ENCODE peak calls at places on chromosomes 1 and 21, in nine cellular contexts. C is CD8-positive, alpha-beta T cell; H is cardiac muscle cell; W is heart left ventricle; Y is left lung; T is CD8-positive, alpha-beta memory T cell; P is fibroblast of lung; N is ovary; O is hepatocyte. Z is an unnamed sample.

GRCh38 chr21:36384885-36385232 is 333 bp upstream of the CHAF1B start:
- DNase-seq in C (no peak), H (no peak), W (no peak), Y (no peak), T (no peak), P (no peak), N (no peak), O (no peak), Z (no peak)

GRCh38 chr1:61047061-61047460 is 35.3 kb upstream of the NFIA start:
- DNase-seq in C (no peak), H (no peak), W (no peak), Y (no peak), T (no peak), P (no peak), N (no peak), O (no peak), Z (no peak)

GRCh38 chr1:37945743-37946702 is 830 bp downstream of the INPP5B start:
- DNase-seq in C (no peak), H (peak; percentile 98), W (peak; percentile 84), Y (peak; percentile 71), T (no peak), P (peak; percentile 85), N (peak; percentile 88), O (peak; percentile 87), Z (no peak)

GRCh38 chr1:198465201-198466144 is 75.0 kb downstream of the ATP6V1G3 start:
- DNase-seq in C (no peak), H (peak; percentile 74), W (no peak), Y (no peak), T (no peak), P (peak; percentile 64), N (no peak), O (peak; percentile 56), Z (no peak)

GRCh38 chr1:67749263-67749843 is 64.4 kb downstream of the GADD45A start:
- DNase-seq in C (no peak), H (no peak), W (no peak), Y (no peak), T (no peak), P (no peak), N (no peak), O (no peak), Z (no peak)

GRCh38 chr1:61181016-61181560 is 98.7 kb downstream of the NFIA start:
- DNase-seq in C (no peak), H (no peak), W (no peak), Y (no peak), T (no peak), P (no peak), N (no peak), O (no peak), Z (no peak)

GRCh38 chr1:94621392-94621791 is 79.8 kb upstream of the F3 start:
- DNase-seq in C (no peak), H (no peak), W (no peak), Y (no peak), T (no peak), P (peak; percentile 79), N (no peak), O (peak; percentile 73), Z (peak; percentile 95)

GRCh38 chr1:221337106-221337505 is 404.8 kb downstream of the DUSP10 start:
- DNase-seq in C (no peak), H (no peak), W (no peak), Y (no peak), T (no peak), P (no peak), N (no peak), O (no peak), Z (no peak)

GRCh38 chr21:17931080-17931479 is 111.9 kb upstream of the C21orf91 start:
- DNase-seq in C (no peak), H (no peak), W (no peak), Y (no peak), T (no peak), P (no peak), N (no peak), O (no peak), Z (no peak)

GRCh38 chr1:35795295-35795694 is 12.5 kb upstream of the AGO4 start:
- DNase-seq in C (no peak), H (no peak), W (no peak), Y (no peak), T (no peak), P (no peak), N (no peak), O (no peak), Z (no peak)

GRCh38 chr1:35797380-35797779 is 10.4 kb upstream of the AGO4 start:
- DNase-seq in C (no peak), H (no peak), W (no peak), Y (no peak), T (no peak), P (no peak), N (no peak), O (no peak), Z (no peak)
- H3K4me3 ChIP-seq in C (no peak overlapping the region), H (no peak overlapping the region), W (no peak overlapping the region), Y (no peak overlapping the region), T (no peak overlapping the region), P (no peak overlapping the region), N (no peak overlapping the region), O (no peak overlapping the region), Z (no peak overlapping the region)

GRCh38 chr1:225454733-225455132 is 26.9 kb upstream of the LBR start:
- DNase-seq in C (peak; percentile 63), H (peak; percentile 69), W (no peak), Y (no peak), T (peak; percentile 20), P (peak; percentile 86), N (no peak), O (peak; percentile 62), Z (no peak)
- H3K4me1 ChIP-seq in C (peaks cover 7% of the 10 kb centered on the region), H (no peaks in the 10 kb centered on the region), W (peaks cover 18% of the 10 kb centered on the region), Y (no peaks in the 10 kb centered on the region), T (no peaks in the 10 kb centered on the region), P (peaks cover 10% of the 10 kb centered on the region), N (no peaks in the 10 kb centered on the region), O (no peaks in the 10 kb centered on the region), Z (peaks cover 8% of the 10 kb centered on the region)

GRCh38 chr1:11484321-11484655 is 5.3 kb downstream of the DISP3 start:
- DNase-seq in C (no peak), H (no peak), W (peak; percentile 64), Y (no peak), T (no peak), P (no peak), N (no peak), O (no peak), Z (no peak)
- H3K27ac ChIP-seq in C (no peak overlapping the region), H (no peak overlapping the region), W (no peak overlapping the region), Y (no peak overlapping the region), T (no peak overlapping the region), P (no peak overlapping the region), N (no peak overlapping the region), O (no peak overlapping the region), Z (no peak overlapping the region)

GRCh38 chr1:213414901-213415300 is 363.9 kb downstream of the RPS6KC1 start:
- DNase-seq in C (no peak), H (no peak), W (no peak), Y (no peak), T (no peak), P (no peak), N (no peak), O (no peak), Z (no peak)
- H3K4me3 ChIP-seq in C (no peak overlapping the region), H (no peak overlapping the region), W (no peak overlapping the region), Y (no peak overlapping the region), T (no peak overlapping the region), P (no peak overlapping the region), N (no peak overlapping the region), O (no peak overlapping the region), Z (no peak overlapping the region)

GRCh38 chr1:11940260-11940921 is 5.9 kb downstream of the PLOD1 start:
- DNase-seq in C (no peak), H (peak; percentile 19), W (peak; percentile 48), Y (no peak), T (no peak), P (no peak), N (no peak), O (peak; percentile 38), Z (no peak)

GRCh38 chr1:11942280-11942679 is 7.8 kb downstream of the PLOD1 start:
- DNase-seq in C (no peak), H (no peak), W (no peak), Y (no peak), T (no peak), P (no peak), N (no peak), O (no peak), Z (no peak)

GRCh38 chr1:11934295-11935039 is at the start of gene PLOD1:
- DNase-seq in C (peak; percentile 85), H (peak; percentile 96), W (peak; percentile 91), Y (peak; percentile 98), T (peak; percentile 84), P (peak; percentile 89), N (peak; percentile 93), O (peak; percentile 91), Z (peak; percentile 83)

GRCh38 chr1:11935040-11935378 is 492 bp downstream of the PLOD1 start:
- DNase-seq in C (no peak), H (no peak), W (no peak), Y (no peak), T (no peak), P (no peak), N (no peak), O (no peak), Z (no peak)

GRCh38 chr1:11938722-11939526 is 4.4 kb downstream of the PLOD1 start:
- DNase-seq in C (no peak), H (peak; percentile 32), W (peak; percentile 92), Y (no peak), T (no peak), P (no peak), N (peak; percentile 77), O (no peak), Z (no peak)
- H3K4me1 ChIP-seq in C (peaks cover 8% of the 10 kb centered on the region), H (peaks cover 14% of the 10 kb centered on the region), W (peaks cover 58% of the 10 kb centered on the region), Y (no peaks in the 10 kb centered on the region), T (peaks cover 7% of the 10 kb centered on the region), P (peaks cover 4% of the 10 kb centered on the region), N (peaks cover 18% of the 10 kb centered on the region), O (peaks cover 7% of the 10 kb centered on the region), Z (peaks cover 10% of the 10 kb centered on the region)

GRCh38 chr1:183129921-183130675 is 56.0 kb upstream of the LAMC2 start:
- DNase-seq in C (no peak), H (no peak), W (no peak), Y (no peak), T (no peak), P (no peak), N (no peak), O (no peak), Z (no peak)

GRCh38 chr1:183126528-183126927 is 59.5 kb upstream of the LAMC2 start:
- DNase-seq in C (no peak), H (no peak), W (no peak), Y (no peak), T (no peak), P (peak; percentile 41), N (no peak), O (no peak), Z (no peak)

GRCh38 chr1:183135336-183135735 is 50.7 kb upstream of the LAMC2 start:
- DNase-seq in C (no peak), H (no peak), W (no peak), Y (no peak), T (no peak), P (no peak), N (no peak), O (no peak), Z (no peak)

GRCh38 chr1:183126000-183126366 is 60.1 kb upstream of the LAMC2 start:
- DNase-seq in C (no peak), H (no peak), W (no peak), Y (peak; percentile 74), T (no peak), P (no peak), N (no peak), O (no peak), Z (no peak)

GRCh38 chr1:183131166-183131565 is 54.9 kb upstream of the LAMC2 start:
- DNase-seq in C (no peak), H (no peak), W (no peak), Y (no peak), T (no peak), P (no peak), N (no peak), O (no peak), Z (no peak)
- H3K27ac ChIP-seq in C (no peak overlapping the region), H (no peak overlapping the region), W (peak overlapping the region; percentile 7), Y (no peak overlapping the region), T (no peak overlapping the region), P (no peak overlapping the region), N (no peak overlapping the region), O (no peak overlapping the region), Z (no peak overlapping the region)